ENCODE peak calls at places on chromosomes 16 and 17, in eight cellular contexts. Q, H, X, I, J, P, W and B are unnamed samples.

GRCh38 chr17:60442271-60443201 is 20.2 kb downstream of the CHCT1 start:
- DNase-seq in X (peak), Q (peak), J (no peak), I (no peak), H (no peak), P (peak), W (no peak), B (no peak)

GRCh38 chr16:19517424-19518089 is 4.3 kb downstream of the GDE1 start:
- DNase-seq in H (no peak), X (peak), I (no peak), P (peak), Q (peak), J (no peak), W (no peak), B (no peak)

GRCh38 chr17:6630390-6630789 is 10.1 kb downstream of the KIAA0753 start:
- DNase-seq in X (no peak), P (no peak), H (no peak), Q (no peak), I (no peak), W (no peak), J (no peak), B (no peak)

GRCh38 chr17:18037482-18037881 is 1.5 kb downstream of the ATPAF2 start:
- DNase-seq in X (no peak), I (no peak), W (no peak), Q (no peak), P (no peak), J (no peak), H (no peak), B (no peak)

GRCh38 chr17:1267471-1267947 is 2.7 kb upstream of the BHLHA9 start:
- DNase-seq in X (no peak), I (no peak), P (peak), J (no peak), H (no peak), W (no peak), Q (no peak), B (no peak)

GRCh38 chr16:88335150-88335685 is 47.5 kb upstream of the ZNF469 start:
- DNase-seq in P (no peak), W (no peak), I (no peak), X (no peak), H (no peak), Q (no peak), J (no peak), B (no peak)

GRCh38 chr16:51607202-51607756 is 456.2 kb upstream of the SALL1 start:
- DNase-seq in P (no peak), I (no peak), Q (no peak), J (no peak), W (no peak), X (no peak), H (no peak), B (no peak)

GRCh38 chr17:2081564-2081963 is 26.7 kb downstream of the HIC1 start:
- DNase-seq in X (peak), J (no peak), W (no peak), H (no peak), Q (peak), I (peak), P (no peak), B (no peak)

GRCh38 chr17:80025796-80026195 is 9.9 kb downstream of the TBC1D16 start:
- DNase-seq in I (no peak), J (no peak), X (peak), Q (no peak), W (no peak), P (peak), H (no peak), B (no peak)

GRCh38 chr17:14201087-14201486 is 35.6 kb downstream of the CDRT15 start:
- DNase-seq in I (no peak), Q (no peak), P (peak), W (no peak), J (no peak), X (peak), H (no peak), B (no peak)

GRCh38 chr17:4585203-4585939 is 1.0 kb downstream of the SMTNL2 start:
- DNase-seq in I (peak), P (no peak), J (no peak), Q (no peak), W (no peak), X (no peak), H (no peak), B (no peak)

GRCh38 chr16:84379731-84380369 is 11.5 kb downstream of the ATP2C2 start:
- DNase-seq in H (no peak), I (no peak), X (no peak), W (no peak), P (no peak), J (no peak), Q (no peak), B (no peak)

GRCh38 chr17:66422181-66422580 is 119.8 kb downstream of the PRKCA start:
- DNase-seq in I (no peak), Q (no peak), H (no peak), P (no peak), X (peak), W (no peak), J (no peak), B (no peak)

GRCh38 chr17:22217135-22217534 is 524.8 kb downstream of the KCNJ18 start:
- DNase-seq in W (no peak), X (no peak), J (no peak), H (no peak), P (no peak), Q (no peak), I (no peak), B (no peak)

GRCh38 chr17:15918661-15919259 is 26.2 kb upstream of the ADORA2B start:
- DNase-seq in J (no peak), H (no peak), P (no peak), I (no peak), Q (no peak), W (no peak), X (no peak), B (no peak)

GRCh38 chr17:80997471-80998387 is 6.1 kb downstream of the CHMP6 start:
- DNase-seq in W (no peak), X (no peak), J (no peak), P (no peak), Q (peak), H (no peak), I (no peak), B (no peak)

GRCh38 chr16:31265329-31266245 is 5.8 kb downstream of the ITGAM start:
- DNase-seq in X (peak), I (no peak), P (no peak), Q (no peak), J (no peak), H (no peak), W (peak), B (no peak)

GRCh38 chr16:56625943-56626654 is 518 bp downstream of the MT1E start:
- DNase-seq in W (no peak), H (no peak), X (peak), J (no peak), P (peak), I (peak), Q (peak), B (no peak)

GRCh38 chr16:69407702-69408323 is 16.6 kb upstream of the CYB5B start:
- DNase-seq in X (no peak), Q (no peak), J (no peak), W (no peak), I (no peak), P (no peak), H (no peak), B (no peak)

GRCh38 chr16:30774367-30775130 is 12.4 kb downstream of the RNF40 start:
- DNase-seq in I (no peak), X (no peak), P (no peak), Q (no peak), H (no peak), J (no peak), W (no peak), B (no peak)

GRCh38 chr16:73202176-73202729 is 154.3 kb upstream of the ZFHX3 start:
- DNase-seq in Q (peak), X (peak), J (no peak), P (peak), W (no peak), H (no peak), I (peak), B (peak)

GRCh38 chr17:61461586-61461966 is 9.4 kb downstream of the TBX4 start:
- DNase-seq in X (no peak), P (no peak), W (no peak), J (no peak), I (no peak), Q (no peak), H (no peak), B (no peak)

GRCh38 chr17:58677204-58677880 is 14.5 kb downstream of the TEX14 start:
- DNase-seq in Q (peak), J (no peak), H (no peak), I (no peak), X (peak), P (peak), W (no peak), B (no peak)

GRCh38 chr16:1800703-1801102 is 7.2 kb upstream of the IGFALS start:
- DNase-seq in J (no peak), Q (no peak), H (no peak), W (no peak), P (no peak), I (no peak), X (no peak), B (no peak)

GRCh38 chr17:77366558-77367245 is 225.9 kb downstream of the SEC14L1 start:
- DNase-seq in X (peak), H (no peak), W (no peak), Q (peak), J (no peak), P (peak), I (peak), B (no peak)

DNA sequence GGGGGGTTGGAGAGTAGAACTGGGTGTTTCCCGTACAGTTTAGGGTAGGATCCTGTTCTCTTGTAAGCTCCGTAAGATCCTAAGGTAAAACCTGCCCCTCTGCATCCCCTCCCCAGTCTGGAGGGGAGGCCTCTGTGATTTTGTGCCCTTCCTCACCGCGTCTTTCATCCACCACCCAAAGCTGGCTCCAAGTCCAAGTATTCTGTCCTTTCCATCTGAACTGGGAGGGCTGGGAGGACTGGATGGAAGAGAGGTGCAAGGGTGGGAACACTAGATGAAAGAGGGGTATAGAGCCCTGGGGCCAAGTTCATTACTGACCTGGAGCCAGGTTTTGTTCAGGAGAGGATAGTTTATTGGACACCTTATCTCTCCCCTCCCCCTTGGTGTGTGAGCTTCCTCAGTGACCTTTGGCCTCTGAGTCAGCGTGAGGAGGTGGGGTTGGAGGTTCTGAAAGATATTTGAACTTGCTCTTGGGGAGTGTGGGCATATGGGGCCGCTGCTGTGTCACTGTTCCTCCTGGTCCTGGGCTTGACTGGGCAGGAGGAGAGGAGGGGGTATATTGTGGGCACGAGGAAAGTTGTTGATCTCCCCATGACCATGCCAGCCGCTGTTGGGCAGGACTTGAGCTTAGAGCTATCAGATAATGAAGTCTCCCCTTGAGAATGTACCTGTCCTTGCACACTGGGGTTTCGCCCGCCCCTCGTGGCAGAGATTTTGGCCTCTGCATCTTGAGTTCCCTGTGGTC is 1.6 kb downstream of the LASP1 start:
- DNase-seq in X (peak), Q (peak), I (peak), J (no peak), W (peak), P (peak), H (peak), B (no peak)
- TF ChIP-seq CTCF in X (peak), Q (peak), I (no peak), J (no peak), W (peak), P (no peak), H (no peak), B (no peak)

GRCh38 chr16:60346256-60346655 is 1612.1 kb upstream of the GOT2 start:
- DNase-seq in W (no peak), Q (no peak), H (no peak), I (no peak), X (no peak), J (no peak), P (no peak), B (no peak)
- TF ChIP-seq CTCF in W (no peak), Q (no peak), H (no peak), I (no peak), X (no peak), J (no peak), P (no peak), B (no peak)

GRCh38 chr16:46896314-46896968 is 12.3 kb downstream of the GPT2 start:
- DNase-seq in P (peak), X (peak), Q (no peak), J (no peak), I (no peak), W (no peak), H (no peak), B (no peak)

GRCh38 chr16:46895399-46896313 is 11.5 kb downstream of the GPT2 start:
- DNase-seq in W (no peak), X (no peak), H (no peak), Q (no peak), J (no peak), P (no peak), I (no peak), B (no peak)

GRCh38 chr16:46899443-46900143 is 15.4 kb downstream of the GPT2 start:
- DNase-seq in P (no peak), X (peak), I (peak), H (no peak), Q (no peak), J (no peak), W (no peak), B (no peak)

GRCh38 chr16:46897471-46897870 is 13.3 kb downstream of the GPT2 start:
- DNase-seq in H (no peak), Q (no peak), W (no peak), J (no peak), P (no peak), I (peak), X (no peak), B (no peak)

DNA sequence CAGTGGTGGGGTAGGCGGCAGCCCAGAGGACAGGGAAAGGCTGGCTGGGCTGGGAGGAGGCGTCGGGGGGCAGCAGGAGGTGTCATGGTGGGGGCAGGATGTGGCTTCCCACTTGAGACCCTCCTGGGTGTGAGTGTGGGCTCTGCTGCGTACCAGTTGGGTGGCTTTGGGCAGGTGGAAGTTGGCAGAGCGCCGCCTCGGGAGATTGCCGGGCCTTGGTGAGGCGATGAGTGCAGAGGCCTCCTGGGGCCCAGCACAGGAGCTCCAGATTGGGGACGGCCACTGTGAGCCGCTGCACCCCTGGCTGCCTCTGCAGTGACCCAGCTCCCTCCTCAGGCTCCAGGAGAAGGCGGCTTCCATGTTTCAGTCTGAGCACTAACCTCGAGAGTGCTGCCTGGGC is 13.8 kb downstream of the GPT2 start:
- DNase-seq in W (no peak), H (no peak), J (no peak), I (peak), X (no peak), Q (no peak), P (no peak), B (no peak)
- TF ChIP-seq CTCF in W (no peak), H (no peak), J (no peak), I (no peak), X (no peak), Q (no peak), P (no peak), B (no peak)

GRCh38 chr17:76125922-76126321 is 15.1 kb downstream of the FOXJ1 start:
- DNase-seq in I (no peak), W (no peak), Q (no peak), J (no peak), X (no peak), H (no peak), P (no peak), B (no peak)

GRCh38 chr17:76125391-76125675 is 15.7 kb downstream of the FOXJ1 start:
- DNase-seq in H (no peak), J (no peak), W (no peak), X (no peak), P (no peak), I (no peak), Q (no peak), B (no peak)

GRCh38 chr17:76123749-76124581 is 17.1 kb downstream of the FOXJ1 start:
- DNase-seq in W (no peak), I (no peak), X (no peak), H (no peak), J (no peak), Q (no peak), P (no peak), B (no peak)

GRCh38 chr17:76123127-76123499 is 17.9 kb downstream of the FOXJ1 start:
- DNase-seq in H (no peak), P (no peak), W (no peak), X (no peak), Q (no peak), I (no peak), J (no peak), B (no peak)

GRCh38 chr17:76124582-76125390 is 16.3 kb downstream of the FOXJ1 start:
- DNase-seq in I (no peak), Q (no peak), H (no peak), J (no peak), X (no peak), W (no peak), P (no peak), B (no peak)
- TF ChIP-seq CTCF in I (no peak), Q (peak), H (no peak), J (no peak), X (peak), W (peak), P (peak), B (peak)

DNA sequence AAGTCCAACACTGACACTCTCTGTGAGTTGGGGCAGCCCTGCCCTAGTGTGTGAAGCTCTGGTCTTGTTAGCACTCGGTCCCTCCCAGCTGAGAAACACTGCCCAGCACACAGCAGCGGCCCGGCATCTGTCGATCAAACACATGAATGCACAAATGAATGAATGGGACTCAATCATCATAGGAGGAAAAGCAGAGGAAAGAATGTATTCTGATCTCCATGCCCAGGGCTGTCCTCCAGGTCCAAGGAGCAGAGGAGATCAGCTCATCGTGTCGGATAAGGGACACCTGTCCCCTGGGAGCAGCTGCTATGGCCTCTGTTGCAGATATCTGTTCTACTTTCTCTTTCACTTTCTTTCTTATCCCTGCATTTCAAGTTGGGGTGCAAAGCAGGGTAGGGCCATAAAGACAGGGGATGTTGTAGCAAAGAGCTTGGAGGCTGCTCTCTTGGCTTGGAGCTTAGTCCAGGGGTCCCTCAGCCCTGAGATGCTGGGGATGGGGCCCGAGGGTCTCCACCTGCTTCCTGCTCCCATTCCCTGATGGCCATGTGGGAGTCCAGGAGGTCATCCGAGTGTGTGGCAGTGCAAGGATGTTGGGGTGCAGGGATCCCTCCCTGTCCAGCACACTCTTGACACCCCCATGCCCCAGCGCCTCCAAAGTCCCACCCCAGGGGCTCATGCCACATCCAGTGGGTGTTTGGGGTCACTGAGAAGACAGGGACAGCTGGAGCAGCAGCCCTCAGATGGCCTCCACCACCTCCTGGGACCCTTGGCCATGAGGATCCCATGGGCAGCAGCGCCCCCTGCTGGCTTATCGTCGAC is 88.2 kb downstream of the IRF8 start:
- DNase-seq in I (no peak), J (no peak), W (peak), H (peak), X (no peak), P (no peak), Q (no peak), B (no peak)
- TF ChIP-seq CTCF in I (peak), J (peak), W (peak), H (peak), X (peak), P (peak), Q (peak), B (peak)

GRCh38 chr17:42405076-42405475 is 16.8 kb upstream of the STAT3 start:
- DNase-seq in W (no peak), X (no peak), P (no peak), H (no peak), I (no peak), Q (no peak), J (no peak), B (no peak)
- TF ChIP-seq CTCF in W (no peak), X (no peak), P (no peak), H (no peak), I (no peak), Q (no peak), J (no peak), B (no peak)

GRCh38 chr17:49365667-49366066 is 3.6 kb upstream of the ZNF652 start:
- DNase-seq in H (no peak), W (peak), P (no peak), I (no peak), X (no peak), Q (peak), J (no peak), B (no peak)
- TF ChIP-seq CTCF in H (no peak), W (no peak), P (peak), I (no peak), X (peak), Q (peak), J (no peak), B (no peak)

DNA sequence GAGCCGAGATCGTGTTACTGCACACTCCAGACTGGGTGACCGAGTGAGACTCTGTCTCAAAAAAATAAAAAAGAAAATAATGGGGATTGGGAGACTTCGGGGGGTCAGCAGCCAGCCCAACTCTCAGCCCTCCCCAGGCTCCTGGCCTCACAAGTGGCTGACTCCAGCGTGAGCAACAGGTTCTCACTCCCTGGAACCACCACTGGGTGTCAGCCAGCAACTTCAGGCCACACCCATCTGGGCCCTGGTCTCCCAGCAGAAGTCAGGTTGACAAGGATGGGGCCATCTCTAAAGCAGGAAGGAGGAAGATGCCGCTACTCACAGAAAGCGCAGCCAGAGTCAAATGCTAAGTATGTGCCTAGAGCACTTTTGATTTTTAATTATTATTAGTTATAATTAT is 139.4 kb downstream of the C16orf78 start:
- DNase-seq in X (no peak), P (no peak), H (no peak), J (no peak), Q (no peak), I (peak), W (peak), B (no peak)
- TF ChIP-seq CTCF in X (no peak), P (no peak), H (no peak), J (no peak), Q (no peak), I (peak), W (no peak), B (no peak)